ENCODE peak calls at places on chromosomes 6 and 20, in seven cellular contexts. N, M, I, F, D, P and J are unnamed samples.

GRCh38 chr20:14860410-14860814 is 523.0 kb upstream of the FLRT3 start:
- DNase-seq in F (no peak), P (no peak), D (no peak), M (no peak), I (peak), N (no peak), J (no peak)

GRCh38 chr6:113339173-113339572 is 518.0 kb upstream of the MARCKS start:
- DNase-seq in M (no peak), F (no peak), D (no peak), N (no peak), P (no peak), I (no peak), J (no peak)

GRCh38 chr6:150667977-150668716 is 68.5 kb downstream of the PLEKHG1 start:
- DNase-seq in D (peak), F (peak), M (peak), P (peak), N (peak), I (peak), J (no peak)

GRCh38 chr6:139839506-139840156 is 465.2 kb upstream of the CITED2 start:
- DNase-seq in I (no peak), F (peak), M (no peak), P (no peak), D (no peak), N (no peak), J (no peak)

GRCh38 chr6:122059918-122060317 is 339.5 kb upstream of the HSF2 start:
- DNase-seq in P (no peak), I (no peak), M (no peak), D (no peak), N (no peak), F (no peak), J (no peak)

GRCh38 chr20:57678340-57678739 is 31.5 kb downstream of the PMEPA1 start:
- DNase-seq in N (no peak), M (no peak), F (no peak), I (no peak), P (no peak), D (no peak), J (no peak)

GRCh38 chr6:78749326-78749725 is 118.0 kb upstream of the IRAK1BP1 start:
- DNase-seq in I (no peak), F (peak), D (no peak), M (peak), P (no peak), N (peak), J (no peak)

GRCh38 chr6:56513631-56514030 is 129.1 kb downstream of the DST start:
- DNase-seq in I (no peak), P (no peak), F (no peak), M (peak), D (no peak), N (peak), J (no peak)

GRCh38 chr20:32737371-32738223 is 5.7 kb downstream of the COMMD7 start:
- DNase-seq in F (peak), N (peak), M (peak), D (no peak), I (no peak), P (no peak), J (no peak)

GRCh38 chr6:70166088-70166958 is 136.6 kb downstream of the COL9A1 start:
- DNase-seq in N (peak), F (peak), I (peak), D (peak), M (peak), P (peak), J (no peak)

GRCh38 chr20:51204051-51204450 is 181.1 kb upstream of the KCNG1 start:
- DNase-seq in F (no peak), M (no peak), I (no peak), D (no peak), N (no peak), P (no peak), J (no peak)

GRCh38 chr6:44135173-44135748 is 7.9 kb downstream of the TMEM63B start:
- DNase-seq in N (no peak), D (no peak), P (no peak), I (no peak), F (no peak), M (no peak), J (no peak)

GRCh38 chr20:32512047-32512385 is 73.1 kb downstream of the NOL4L start:
- DNase-seq in N (no peak), D (no peak), F (no peak), P (no peak), M (no peak), I (no peak), J (no peak)

GRCh38 chr6:44527191-44527960 is 139.9 kb downstream of the CDC5L start:
- DNase-seq in I (no peak), D (no peak), N (no peak), F (peak), P (no peak), M (no peak), J (no peak)

GRCh38 chr6:32816746-32817204 is at the start of gene HLA-DOB:
- DNase-seq in I (no peak), N (peak), F (no peak), M (peak), D (no peak), P (no peak), J (no peak)

GRCh38 chr20:45061244-45061643 is 39.7 kb downstream of the KCNS1 start:
- DNase-seq in P (no peak), M (peak), D (no peak), I (no peak), N (peak), F (peak), J (no peak)

GRCh38 chr6:152295346-152295745 is 341.8 kb downstream of the SYNE1 start:
- DNase-seq in M (peak), F (peak), N (peak), P (no peak), D (no peak), I (no peak), J (no peak)

GRCh38 chr6:37913210-37913609 is 93.7 kb downstream of the ZFAND3 start:
- DNase-seq in N (peak), P (no peak), I (no peak), M (peak), D (no peak), F (no peak), J (no peak)

GRCh38 chr6:113860165-113860955 is 3.2 kb downstream of the MARCKS start:
- DNase-seq in D (peak), I (peak), F (peak), P (peak), N (peak), M (no peak), J (no peak)

GRCh38 chr6:152700427-152700826 is 2.7 kb downstream of the MYCT1 start:
- DNase-seq in N (peak), D (no peak), I (no peak), P (no peak), M (no peak), F (no peak), J (no peak)

GRCh38 chr6:13908955-13909381 is 15.8 kb upstream of the RNF182 start:
- DNase-seq in P (no peak), I (peak), M (peak), F (peak), D (peak), N (peak), J (no peak)

GRCh38 chr6:33490198-33490597 is 35.8 kb downstream of the ZBTB9 start:
- DNase-seq in I (no peak), P (no peak), F (no peak), N (no peak), M (no peak), D (no peak), J (no peak)

GRCh38 chr6:93842178-93842577 is 422.8 kb upstream of the EPHA7 start:
- DNase-seq in M (no peak), N (no peak), P (no peak), D (no peak), F (no peak), I (no peak), J (no peak)

GRCh38 chr6:28648878-28649375 is 123.2 kb downstream of the GPX5 start:
- DNase-seq in N (no peak), P (no peak), I (no peak), D (no peak), M (no peak), F (no peak), J (no peak)

GRCh38 chr6:42230320-42231034 is 12.8 kb upstream of the MRPS10 start:
- DNase-seq in F (no peak), D (no peak), N (peak), P (no peak), M (no peak), I (no peak), J (no peak)

GRCh38 chr6:33305052-33305451 is 6.3 kb upstream of the RGL2 start:
- DNase-seq in N (no peak), I (no peak), D (no peak), M (no peak), F (no peak), P (no peak), J (no peak)

GRCh38 chr6:159929819-159930218 is 39.0 kb downstream of the MAS1 start:
- DNase-seq in I (no peak), D (no peak), M (no peak), P (no peak), F (no peak), N (no peak), J (peak)

GRCh38 chr6:48541669-48542068 is 430.7 kb upstream of the PTCHD4 start:
- DNase-seq in I (no peak), N (no peak), P (no peak), D (no peak), F (no peak), M (no peak), J (no peak)

GRCh38 chr20:51341581-51341980 is 200.9 kb downstream of the NFATC2 start:
- DNase-seq in F (peak), N (peak), D (no peak), P (no peak), I (no peak), M (no peak), J (no peak)

GRCh38 chr20:5844063-5844681 is 94.0 kb downstream of the SHLD1 start:
- DNase-seq in F (peak), M (no peak), D (no peak), P (no peak), N (peak), I (no peak), J (peak)
- TF ChIP-seq CTCF in F (no peak), M (no peak), D (no peak), P (no peak), N (no peak), I (no peak), J (no peak)

DNA sequence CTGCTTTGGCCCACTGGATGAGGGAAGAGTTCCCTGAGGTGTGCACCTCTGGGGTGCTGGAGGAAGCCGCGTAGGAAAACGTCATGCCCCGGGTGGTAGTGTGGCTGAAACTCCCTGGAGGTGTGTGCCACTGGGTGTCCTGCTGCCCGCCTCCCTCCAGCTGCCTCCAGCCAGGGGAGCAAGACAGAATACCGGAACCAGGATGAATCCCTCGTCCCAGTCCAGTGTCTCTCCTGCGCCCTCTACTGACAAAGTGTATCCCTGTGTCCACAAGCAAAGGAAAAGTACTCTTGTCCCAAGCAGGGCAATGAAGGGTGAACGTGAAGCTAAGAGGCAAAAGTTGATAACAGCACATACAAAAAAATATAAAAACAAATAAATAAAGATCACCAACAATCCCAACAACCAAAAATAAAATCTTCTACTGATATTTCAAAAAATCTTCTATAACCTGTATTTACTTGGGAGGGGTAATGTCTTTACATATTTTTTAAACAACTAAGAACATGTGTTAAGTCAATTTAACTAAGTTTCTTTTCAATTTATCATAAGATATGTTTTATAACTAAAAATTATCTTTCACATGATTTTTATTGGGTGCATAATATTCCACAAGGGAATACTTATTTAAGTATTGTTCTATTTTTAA is 437.6 kb downstream of the MAFB start:
- DNase-seq in P (no peak), I (peak), M (no peak), N (peak), F (peak), D (no peak), J (no peak)
- TF ChIP-seq CTCF in P (peak), I (peak), M (no peak), N (peak), F (peak), D (no peak), J (no peak)

GRCh38 chr6:149197482-149197881 is 120.0 kb upstream of the TAB2 start:
- DNase-seq in I (no peak), P (no peak), F (no peak), N (no peak), M (no peak), D (no peak), J (no peak)
- TF ChIP-seq CTCF in I (no peak), P (no peak), F (no peak), N (no peak), M (peak), D (no peak), J (no peak)

GRCh38 chr6:128172752-128173151 is 271.9 kb upstream of the THEMIS start:
- DNase-seq in N (no peak), D (no peak), P (no peak), I (no peak), F (no peak), M (no peak), J (no peak)
- TF ChIP-seq CTCF in N (no peak), D (no peak), P (no peak), I (no peak), F (no peak), M (no peak), J (no peak)

DNA sequence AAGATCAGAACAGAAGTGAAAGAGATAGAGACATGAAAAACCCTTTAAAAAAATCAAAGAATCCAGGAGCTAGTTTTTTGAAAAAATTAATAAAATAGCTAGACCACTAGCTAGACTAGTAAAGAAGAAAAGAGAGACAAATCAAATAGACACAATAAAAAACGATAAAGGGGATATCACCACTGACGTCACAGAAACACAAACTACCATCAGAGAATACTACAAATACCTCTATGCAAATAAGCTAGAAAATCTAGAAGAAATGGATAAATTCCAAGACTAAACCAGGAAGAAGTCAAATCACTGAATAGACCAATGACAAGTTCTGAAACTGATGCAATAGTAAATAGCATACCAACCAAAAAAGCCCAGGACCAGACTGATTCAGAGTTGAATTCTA is 29.6 kb upstream of the SENP6 start:
- DNase-seq in D (no peak), N (no peak), M (no peak), P (no peak), F (no peak), I (no peak), J (no peak)
- TF ChIP-seq CTCF in D (no peak), N (no peak), M (no peak), P (no peak), F (no peak), I (no peak), J (no peak)

DNA sequence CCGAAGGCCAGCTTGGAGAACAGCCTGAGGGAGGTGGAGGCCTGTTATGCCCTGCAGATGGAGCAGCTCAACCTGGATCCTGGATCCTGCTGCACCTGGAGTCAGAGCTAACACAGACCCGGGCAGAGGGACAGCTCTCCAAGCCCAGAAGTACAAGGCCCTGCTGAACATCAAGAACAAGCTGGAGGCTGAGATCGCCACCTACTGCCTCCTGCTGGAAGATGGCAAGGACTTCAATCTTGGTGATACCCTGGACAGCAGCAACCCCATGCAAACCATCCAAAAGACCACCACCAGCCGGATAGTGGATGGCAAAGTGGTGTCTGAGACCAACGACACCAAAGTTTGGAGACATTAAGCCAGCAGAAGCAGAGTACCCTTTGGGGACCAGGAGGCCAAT is 223.5 kb upstream of the ID4 start:
- DNase-seq in I (no peak), F (no peak), P (no peak), M (no peak), N (no peak), D (no peak), J (no peak)
- TF ChIP-seq CTCF in I (no peak), F (no peak), P (no peak), M (no peak), N (no peak), D (no peak), J (no peak)